ENCODE peak calls at places on chromosomes 2 and 18, in five cellular contexts. One of them, this sample, is unnamed.

GRCh38 chr2:53505814-53506213 is 261.8 kb upstream of the CHAC2 start:
- DNase-seq in adrenal gland: no peak
- DNase-seq in thoracic aorta: no peak
- DNase-seq in left ventricle myocardium inferior: no peak
- DNase-seq in cardiac fibroblast: no peak
- DNase-seq in this sample: no peak

GRCh38 chr2:110804915-110805314 is 72.5 kb downstream of the ACOXL start:
- DNase-seq in adrenal gland: no peak
- DNase-seq in thoracic aorta: no peak
- DNase-seq in left ventricle myocardium inferior: no peak
- DNase-seq in cardiac fibroblast: no peak
- DNase-seq in this sample: no peak

GRCh38 chr2:17579605-17580318 is 39.3 kb downstream of the VSNL1 start:
- DNase-seq in adrenal gland: no peak
- DNase-seq in thoracic aorta: no peak
- DNase-seq in left ventricle myocardium inferior: no peak
- DNase-seq in cardiac fibroblast: no peak
- DNase-seq in this sample: no peak

GRCh38 chr2:35462226-35462983 is 893.2 kb upstream of the CRIM1 start:
- DNase-seq in adrenal gland: no peak
- DNase-seq in thoracic aorta: no peak
- DNase-seq in left ventricle myocardium inferior: no peak
- DNase-seq in cardiac fibroblast: peak
- DNase-seq in this sample: no peak

GRCh38 chr2:100427627-100428258 is 10.3 kb upstream of the CHST10 start:
- DNase-seq in adrenal gland: peak
- DNase-seq in thoracic aorta: no peak
- DNase-seq in left ventricle myocardium inferior: peak
- DNase-seq in cardiac fibroblast: peak
- DNase-seq in this sample: peak

GRCh38 chr2:189327879-189328351 is 113.4 kb upstream of the WDR75 start:
- DNase-seq in adrenal gland: no peak
- DNase-seq in thoracic aorta: no peak
- DNase-seq in left ventricle myocardium inferior: no peak
- DNase-seq in cardiac fibroblast: peak
- DNase-seq in this sample: peak

GRCh38 chr18:30591462-30591861 is 451.1 kb downstream of the DSC3 start:
- DNase-seq in adrenal gland: no peak
- DNase-seq in thoracic aorta: no peak
- DNase-seq in left ventricle myocardium inferior: no peak
- DNase-seq in cardiac fibroblast: no peak
- DNase-seq in this sample: no peak

GRCh38 chr18:36262971-36263370 is 34.5 kb upstream of the FHOD3 start:
- DNase-seq in adrenal gland: no peak
- DNase-seq in thoracic aorta: no peak
- DNase-seq in left ventricle myocardium inferior: no peak
- DNase-seq in cardiac fibroblast: no peak
- DNase-seq in this sample: no peak

GRCh38 chr2:61135510-61135909 is 26.5 kb upstream of the C2orf74 start:
- DNase-seq in adrenal gland: peak
- DNase-seq in thoracic aorta: no peak
- DNase-seq in left ventricle myocardium inferior: no peak
- DNase-seq in cardiac fibroblast: peak
- DNase-seq in this sample: peak
- TF ChIP-seq CTCF in adrenal gland: peak
- TF ChIP-seq CTCF in thoracic aorta: no peak
- TF ChIP-seq CTCF in left ventricle myocardium inferior: peak
- TF ChIP-seq CTCF in cardiac fibroblast: peak
- TF ChIP-seq CTCF in this sample: peak

GRCh38 chr2:219446689-219447088 is 12.0 kb downstream of the SPEG start:
- DNase-seq in adrenal gland: no peak
- DNase-seq in thoracic aorta: no peak
- DNase-seq in left ventricle myocardium inferior: no peak
- DNase-seq in cardiac fibroblast: no peak
- DNase-seq in this sample: no peak

GRCh38 chr2:219448776-219449476 is 14.3 kb downstream of the SPEG start:
- DNase-seq in adrenal gland: no peak
- DNase-seq in thoracic aorta: no peak
- DNase-seq in left ventricle myocardium inferior: no peak
- DNase-seq in cardiac fibroblast: no peak
- DNase-seq in this sample: no peak

GRCh38 chr2:219447242-219448098 is 12.8 kb downstream of the SPEG start:
- DNase-seq in adrenal gland: no peak
- DNase-seq in thoracic aorta: no peak
- DNase-seq in left ventricle myocardium inferior: no peak
- DNase-seq in cardiac fibroblast: no peak
- DNase-seq in this sample: no peak

GRCh38 chr2:219449609-219450008 is 15.0 kb downstream of the SPEG start:
- DNase-seq in adrenal gland: no peak
- DNase-seq in thoracic aorta: no peak
- DNase-seq in left ventricle myocardium inferior: no peak
- DNase-seq in cardiac fibroblast: no peak
- DNase-seq in this sample: no peak

GRCh38 chr2:219448099-219448775 is 13.6 kb downstream of the SPEG start:
- DNase-seq in adrenal gland: no peak
- DNase-seq in thoracic aorta: no peak
- DNase-seq in left ventricle myocardium inferior: no peak
- DNase-seq in cardiac fibroblast: no peak
- DNase-seq in this sample: no peak
- H3K4me3 ChIP-seq in adrenal gland: no peak
- H3K4me3 ChIP-seq in thoracic aorta: peak
- H3K4me3 ChIP-seq in left ventricle myocardium inferior: no peak
- H3K4me3 ChIP-seq in cardiac fibroblast: no peak
- H3K4me3 ChIP-seq in this sample: no peak

GRCh38 chr2:40937284-40937683 is 485.4 kb upstream of the SLC8A1 start:
- DNase-seq in adrenal gland: no peak
- DNase-seq in thoracic aorta: no peak
- DNase-seq in left ventricle myocardium inferior: no peak
- DNase-seq in cardiac fibroblast: no peak
- DNase-seq in this sample: no peak
- TF ChIP-seq CTCF in adrenal gland: no peak
- TF ChIP-seq CTCF in thoracic aorta: no peak
- TF ChIP-seq CTCF in left ventricle myocardium inferior: no peak
- TF ChIP-seq CTCF in cardiac fibroblast: no peak
- TF ChIP-seq CTCF in this sample: no peak

GRCh38 chr2:202613479-202613878 is 21.3 kb upstream of the FAM117B start:
- DNase-seq in adrenal gland: no peak
- DNase-seq in thoracic aorta: no peak
- DNase-seq in left ventricle myocardium inferior: no peak
- DNase-seq in cardiac fibroblast: no peak
- DNase-seq in this sample: no peak

GRCh38 chr2:202610367-202610766 is 24.4 kb upstream of the FAM117B start:
- DNase-seq in adrenal gland: no peak
- DNase-seq in thoracic aorta: no peak
- DNase-seq in left ventricle myocardium inferior: no peak
- DNase-seq in cardiac fibroblast: no peak
- DNase-seq in this sample: peak

GRCh38 chr2:202608142-202608852 is 26.5 kb upstream of the FAM117B start:
- DNase-seq in adrenal gland: no peak
- DNase-seq in thoracic aorta: no peak
- DNase-seq in left ventricle myocardium inferior: no peak
- DNase-seq in cardiac fibroblast: no peak
- DNase-seq in this sample: no peak

GRCh38 chr2:202612145-202612544 is 22.6 kb upstream of the FAM117B start:
- DNase-seq in adrenal gland: no peak
- DNase-seq in thoracic aorta: no peak
- DNase-seq in left ventricle myocardium inferior: no peak
- DNase-seq in cardiac fibroblast: no peak
- DNase-seq in this sample: no peak

DNA sequence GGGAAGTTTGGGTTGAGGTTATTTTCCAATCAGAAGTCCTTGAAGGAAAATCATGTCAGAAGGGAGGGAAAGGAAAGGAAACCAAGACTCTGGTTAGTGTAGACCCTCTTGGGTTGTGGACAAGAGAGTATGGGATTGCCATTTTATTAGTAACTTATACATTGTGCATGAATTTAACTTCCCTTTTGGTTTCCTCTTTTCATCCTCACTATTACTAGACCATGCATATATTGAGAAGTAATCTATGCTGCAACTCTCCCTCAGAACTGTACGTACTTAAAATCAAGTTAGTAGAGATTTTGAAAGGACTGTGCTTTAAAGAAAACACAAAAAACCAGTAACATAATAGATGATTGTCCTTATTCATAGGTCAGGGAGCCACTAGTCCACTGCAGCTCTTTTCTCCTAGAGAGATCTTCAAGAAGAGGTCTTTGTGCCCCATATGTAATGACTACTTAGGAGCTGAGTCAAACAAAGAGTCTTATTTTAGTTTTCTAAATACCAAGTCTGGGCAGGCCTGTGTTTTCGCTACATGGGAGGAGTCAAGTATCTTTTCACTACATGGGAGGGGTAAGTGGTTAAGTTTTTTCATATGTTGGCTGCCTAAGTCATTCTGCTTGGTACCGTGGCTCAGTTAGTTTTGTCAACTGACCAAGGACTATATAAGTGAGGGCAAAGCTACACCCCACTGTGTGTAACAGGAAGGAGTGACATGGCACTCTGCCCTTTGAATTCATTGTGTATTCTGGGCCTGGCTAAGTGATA is 25.2 kb upstream of the FAM117B start:
- DNase-seq in adrenal gland: no peak
- DNase-seq in thoracic aorta: no peak
- DNase-seq in left ventricle myocardium inferior: no peak
- DNase-seq in cardiac fibroblast: no peak
- DNase-seq in this sample: peak
- H3K4me3 ChIP-seq in adrenal gland: no peak
- H3K4me3 ChIP-seq in thoracic aorta: no peak
- H3K4me3 ChIP-seq in left ventricle myocardium inferior: no peak
- H3K4me3 ChIP-seq in cardiac fibroblast: no peak
- H3K4me3 ChIP-seq in this sample: no peak

DNA sequence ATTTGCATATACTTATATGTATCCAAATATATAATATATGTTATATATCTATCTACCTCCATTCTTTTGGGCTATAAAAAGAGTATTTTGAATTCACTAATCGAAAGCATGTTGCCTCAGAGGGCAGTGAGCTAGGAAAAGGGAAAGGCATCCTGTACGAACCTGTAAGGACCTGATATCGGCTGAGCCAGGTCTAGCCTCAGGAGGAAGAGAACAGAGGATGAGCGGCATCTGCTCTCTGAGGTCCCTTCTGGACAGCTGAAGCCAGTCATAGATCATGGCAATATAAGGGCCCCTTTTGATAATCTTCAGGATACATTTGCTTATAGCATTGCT is 166.2 kb upstream of the STK17B start:
- DNase-seq in adrenal gland: no peak
- DNase-seq in thoracic aorta: no peak
- DNase-seq in left ventricle myocardium inferior: no peak
- DNase-seq in cardiac fibroblast: no peak
- DNase-seq in this sample: no peak
- TF ChIP-seq CTCF in adrenal gland: no peak
- TF ChIP-seq CTCF in thoracic aorta: no peak
- TF ChIP-seq CTCF in left ventricle myocardium inferior: no peak
- TF ChIP-seq CTCF in cardiac fibroblast: no peak
- TF ChIP-seq CTCF in this sample: no peak

GRCh38 chr2:219443697-219444023 is 9.0 kb downstream of the SPEG start:
- DNase-seq in adrenal gland: no peak
- DNase-seq in thoracic aorta: no peak
- DNase-seq in left ventricle myocardium inferior: no peak
- DNase-seq in cardiac fibroblast: no peak
- DNase-seq in this sample: no peak

GRCh38 chr2:219444566-219445091 is 10.0 kb downstream of the SPEG start:
- DNase-seq in adrenal gland: no peak
- DNase-seq in thoracic aorta: no peak
- DNase-seq in left ventricle myocardium inferior: no peak
- DNase-seq in cardiac fibroblast: no peak
- DNase-seq in this sample: no peak

GRCh38 chr2:219441451-219442205 is 7.0 kb downstream of the SPEG start:
- DNase-seq in adrenal gland: no peak
- DNase-seq in thoracic aorta: no peak
- DNase-seq in left ventricle myocardium inferior: no peak
- DNase-seq in cardiac fibroblast: peak
- DNase-seq in this sample: peak

GRCh38 chr2:219442206-219443015 is 7.8 kb downstream of the SPEG start:
- DNase-seq in adrenal gland: no peak
- DNase-seq in thoracic aorta: no peak
- DNase-seq in left ventricle myocardium inferior: no peak
- DNase-seq in cardiac fibroblast: no peak
- DNase-seq in this sample: peak

DNA sequence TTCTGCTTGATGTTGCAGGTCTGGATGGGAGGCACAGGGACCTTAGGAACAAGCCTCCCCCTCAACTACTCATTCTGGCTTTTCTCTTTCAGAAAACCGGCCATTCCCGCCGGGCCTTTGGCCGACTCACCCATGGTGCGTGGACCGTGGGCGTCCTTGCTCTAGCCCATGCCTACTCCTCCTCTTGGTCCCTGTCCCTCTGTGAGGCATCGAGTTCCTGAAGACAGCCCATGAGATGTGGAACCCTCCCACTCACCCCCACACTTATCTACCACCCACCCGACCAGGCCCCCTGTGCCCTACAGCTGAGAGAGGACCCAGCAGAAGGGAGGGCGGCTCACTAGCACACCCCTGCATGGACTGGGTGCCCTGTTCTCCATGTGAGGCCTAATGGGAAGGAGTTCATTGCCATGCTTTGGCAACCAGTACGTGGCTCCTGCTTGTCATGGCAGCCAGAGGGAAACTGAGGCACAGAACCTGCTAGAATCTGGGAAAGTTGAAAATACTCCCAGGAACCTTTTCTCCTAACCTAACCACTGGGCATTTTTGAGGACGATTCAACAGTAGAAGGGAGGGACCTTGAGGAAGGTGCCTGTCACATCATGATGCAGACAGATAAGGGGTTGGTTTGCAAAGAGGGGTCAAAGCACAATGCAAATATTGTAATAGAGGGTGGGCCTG is 8.5 kb downstream of the SPEG start:
- DNase-seq in adrenal gland: no peak
- DNase-seq in thoracic aorta: no peak
- DNase-seq in left ventricle myocardium inferior: no peak
- DNase-seq in cardiac fibroblast: no peak
- DNase-seq in this sample: no peak
- H3K4me3 ChIP-seq in adrenal gland: no peak
- H3K4me3 ChIP-seq in thoracic aorta: peak
- H3K4me3 ChIP-seq in left ventricle myocardium inferior: peak
- H3K4me3 ChIP-seq in cardiac fibroblast: peak
- H3K4me3 ChIP-seq in this sample: peak